ENCODE peak calls at places on chromosomes 4 and X, in four cellular contexts. A, P, W and K are unnamed samples. For H3K36me3, the result is how much of the 10 kb centered on the place peaks cover.

GRCh38 chr4:168480991-168481588 is 798 bp upstream of the DDX60L start:
- DNase-seq in A (no peak), P (peak), W (peak), K (peak)

GRCh38 chr4:128287159-128287870 is at the start of gene PGRMC2:
- DNase-seq in A (peak), P (peak), W (peak), K (no peak)

GRCh38 chr4:155799106-155799793 is 40.4 kb downstream of the GUCY1B1 start:
- DNase-seq in A (no peak), P (no peak), W (no peak), K (no peak)

GRCh38 chr4:11428701-11429571 is at the start of gene HS3ST1:
- DNase-seq in A (peak), P (peak), W (peak), K (peak)

GRCh38 chrX:47456080-47456479 is 26.9 kb downstream of the ZNF41 start:
- DNase-seq in A (no peak), P (peak), W (no peak), K (no peak)

GRCh38 chrX:53184836-53185235 is 40.2 kb downstream of the KDM5C start:
- DNase-seq in A (no peak), P (no peak), W (no peak), K (no peak)

GRCh38 chrX:2811271-2811670 is 17.5 kb upstream of the GYG2 start:
- DNase-seq in A (no peak), P (no peak), W (no peak), K (no peak)

GRCh38 chrX:124736553-124737240 is 390.3 kb downstream of the SH2D1A start:
- DNase-seq in A (peak), P (no peak), W (no peak), K (no peak)

GRCh38 chr4:100540156-100540555 is 22.3 kb upstream of the EMCN start:
- DNase-seq in A (no peak), P (no peak), W (no peak), K (no peak)

GRCh38 chr4:73867783-73868182 is 1.4 kb upstream of the CXCL1 start:
- DNase-seq in A (no peak), P (no peak), W (no peak), K (no peak)

GRCh38 chrX:68175569-68175968 is 257.7 kb downstream of the OPHN1 start:
- DNase-seq in A (no peak), P (no peak), W (no peak), K (no peak)

GRCh38 chr4:142347241-142347640 is 498.9 kb downstream of the INPP4B start:
- DNase-seq in A (no peak), P (no peak), W (no peak), K (no peak)

GRCh38 chrX:41730101-41730500 is 6.1 kb downstream of the GPR82 start:
- DNase-seq in A (no peak), P (no peak), W (no peak), K (no peak)

GRCh38 chrX:54561622-54562021 is 31.6 kb downstream of the GNL3L start:
- DNase-seq in A (no peak), P (no peak), W (no peak), K (no peak)

GRCh38 chr4:140222175-140222574 is 68.2 kb upstream of the MAML3 start:
- DNase-seq in A (no peak), P (no peak), W (no peak), K (no peak)

GRCh38 chrX:134764202-134764785 is 106.0 kb upstream of the PLAC1 start:
- DNase-seq in A (no peak), P (no peak), W (no peak), K (peak)

GRCh38 chr4:73187325-73187724 is 71.3 kb downstream of the ANKRD17 start:
- DNase-seq in A (no peak), P (no peak), W (no peak), K (no peak)

GRCh38 chr4:176443117-176443516 is 123.4 kb downstream of the SPCS3 start:
- DNase-seq in A (no peak), P (no peak), W (no peak), K (no peak)

GRCh38 chr4:132642196-132642817 is 506.8 kb upstream of the PCDH10 start:
- DNase-seq in A (no peak), P (no peak), W (no peak), K (no peak)

GRCh38 chr4:173041482-173041881 is 127.1 kb upstream of the GALNT7 start:
- DNase-seq in A (no peak), P (no peak), W (no peak), K (no peak)

DNA sequence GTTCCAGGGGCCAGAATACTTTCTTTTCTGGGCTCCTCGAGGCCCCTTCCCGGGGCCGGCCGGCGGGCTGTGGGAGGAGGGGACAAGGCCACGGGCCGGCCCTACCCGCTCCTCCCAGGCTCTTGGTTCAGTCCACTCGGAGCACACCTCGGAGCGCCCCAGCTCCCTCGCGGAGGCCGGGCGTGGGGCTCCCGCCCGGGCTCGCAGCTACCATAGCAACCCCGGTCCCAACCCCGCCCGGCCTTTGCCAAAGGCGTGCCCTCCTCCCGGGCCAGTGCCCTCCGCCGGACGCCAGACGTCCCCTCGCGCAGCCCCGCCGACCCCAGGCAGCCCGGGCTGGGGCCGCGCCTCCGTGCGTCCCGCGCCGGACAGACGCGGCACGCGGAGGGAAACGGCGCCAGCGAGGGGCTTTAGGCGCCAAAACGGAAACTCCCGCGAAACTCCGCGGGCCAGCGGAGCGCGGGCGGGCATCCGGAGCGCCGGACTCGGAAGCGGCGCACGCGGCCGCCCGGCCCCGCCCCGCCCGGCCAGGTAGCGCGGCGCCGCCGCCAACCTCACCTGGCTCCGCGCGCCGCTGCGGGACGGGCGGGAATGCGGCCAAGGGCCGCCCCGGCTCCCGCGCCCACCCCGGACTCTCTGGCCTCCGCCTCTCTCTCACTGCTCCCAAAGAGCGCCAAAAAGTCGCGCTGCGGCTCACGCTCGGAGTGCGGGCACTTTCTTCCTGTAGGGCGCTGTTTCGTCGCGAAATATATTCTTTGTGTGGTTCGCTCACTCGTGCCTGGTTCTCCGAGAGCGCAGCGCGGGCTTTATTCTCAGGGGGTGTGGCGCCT is 633 bp upstream of the MBNL3 start:
- DNase-seq in A (peak), P (peak), W (peak), K (peak)
- TF ChIP-seq CTCF in A (no peak), P (no peak), W (no peak), K (peak)

DNA sequence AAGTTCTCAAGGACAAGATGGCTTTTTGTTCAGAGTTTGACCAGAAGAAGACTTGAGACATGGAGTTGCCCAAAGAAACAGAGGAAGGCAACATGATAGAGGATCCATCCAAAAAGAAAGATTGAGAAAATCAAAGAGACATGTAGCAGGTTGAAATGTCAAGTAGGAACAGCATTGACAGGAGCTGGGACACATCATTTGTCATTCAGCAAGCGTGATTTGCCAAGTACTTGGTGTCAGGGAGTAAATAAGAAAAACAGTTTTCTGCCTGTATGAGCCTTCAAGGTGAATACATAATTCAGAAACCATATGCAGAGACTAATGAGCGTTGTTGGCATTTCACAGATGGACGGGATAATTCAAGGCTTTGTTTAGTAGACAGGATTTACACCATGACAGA is 11.2 kb downstream of the SMIM31 start:
- DNase-seq in A (no peak), P (no peak), W (no peak), K (no peak)
- H3K4me3 ChIP-seq in A (no peak), P (no peak), W (no peak), K (no peak)

GRCh38 chr4:154542264-154542879 is 7.8 kb downstream of the PLRG1 start:
- DNase-seq in A (no peak), P (no peak), W (no peak), K (no peak)
- H3K36me3 ChIP-seq in A (half or more), P (half or more), W (under half), K (under half)

DNA sequence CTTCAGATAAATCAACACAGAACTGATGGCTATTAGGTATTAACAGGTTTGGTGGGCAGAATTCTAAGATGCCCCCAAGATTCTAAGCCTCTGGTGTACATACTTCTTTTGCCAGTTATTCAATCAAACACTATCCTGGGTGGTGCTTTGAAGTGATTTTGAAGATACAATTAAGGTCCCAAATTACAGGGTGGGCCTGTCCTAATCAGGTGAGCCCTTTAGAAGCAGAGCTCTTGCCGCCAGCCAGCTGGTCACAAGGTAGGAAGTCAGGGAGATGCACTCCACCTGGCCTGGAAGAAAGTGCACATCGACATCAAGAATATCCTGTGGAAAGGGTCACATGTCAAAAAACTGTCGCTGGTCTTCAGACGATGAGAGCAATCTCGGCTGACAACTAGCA is 29.5 kb downstream of the ASB9 start:
- DNase-seq in A (no peak), P (no peak), W (no peak), K (no peak)
- TF ChIP-seq CTCF in A (no peak), P (no peak), W (no peak), K (no peak)

GRCh38 chr4:3223346-3223745 is 25.6 kb upstream of the MSANTD1 start:
- DNase-seq in A (peak), P (no peak), W (no peak), K (no peak)
- H3K4me3 ChIP-seq in A (no peak), P (no peak), W (no peak), K (no peak)